ENCODE peak calls at places on chromosomes 12 and 14, in five cellular contexts. One of them, this sample, is unnamed. For H3K4me1, the result is how much of the 10 kb centered on the place peaks cover.

GRCh38 chr12:21065845-21066244 is 65.1 kb upstream of the SLCO1B1 start:
- DNase-seq in CD4-positive, CD25-positive, alpha-beta regulatory T cell: no peak
- DNase-seq in A549: peak
- DNase-seq in left ventricle myocardium inferior: no peak
- DNase-seq in fibroblast of lung: no peak
- DNase-seq in this sample: no peak

GRCh38 chr12:47282206-47282605 is 202.4 kb upstream of the AMIGO2 start:
- DNase-seq in left ventricle myocardium inferior: no peak
- DNase-seq in CD4-positive, CD25-positive, alpha-beta regulatory T cell: no peak
- DNase-seq in A549: no peak
- DNase-seq in fibroblast of lung: no peak
- DNase-seq in this sample: no peak

GRCh38 chr12:65715976-65716375 is 108.3 kb upstream of the HMGA2 start:
- DNase-seq in CD4-positive, CD25-positive, alpha-beta regulatory T cell: no peak
- DNase-seq in fibroblast of lung: no peak
- DNase-seq in left ventricle myocardium inferior: no peak
- DNase-seq in A549: no peak
- DNase-seq in this sample: no peak

GRCh38 chr14:73763396-73763795 is 49.2 kb upstream of the PNMA1 start:
- DNase-seq in CD4-positive, CD25-positive, alpha-beta regulatory T cell: no peak
- DNase-seq in left ventricle myocardium inferior: no peak
- DNase-seq in fibroblast of lung: no peak
- DNase-seq in A549: no peak
- DNase-seq in this sample: no peak

GRCh38 chr12:389138-390096 is at the start of gene KDM5A:
- DNase-seq in A549: peak
- DNase-seq in fibroblast of lung: peak
- DNase-seq in left ventricle myocardium inferior: peak
- DNase-seq in CD4-positive, CD25-positive, alpha-beta regulatory T cell: peak
- DNase-seq in this sample: peak

GRCh38 chr12:27498159-27498558 is 25.8 kb upstream of the PPFIBP1 start:
- DNase-seq in fibroblast of lung: no peak
- DNase-seq in left ventricle myocardium inferior: no peak
- DNase-seq in A549: no peak
- DNase-seq in CD4-positive, CD25-positive, alpha-beta regulatory T cell: no peak
- DNase-seq in this sample: no peak

GRCh38 chr14:99012703-99013102 is 259.3 kb downstream of the BCL11B start:
- DNase-seq in fibroblast of lung: no peak
- DNase-seq in CD4-positive, CD25-positive, alpha-beta regulatory T cell: no peak
- DNase-seq in left ventricle myocardium inferior: no peak
- DNase-seq in A549: no peak
- DNase-seq in this sample: no peak

GRCh38 chr14:64440494-64440893 is 24.8 kb upstream of the AKAP5 start:
- DNase-seq in left ventricle myocardium inferior: no peak
- DNase-seq in fibroblast of lung: peak
- DNase-seq in CD4-positive, CD25-positive, alpha-beta regulatory T cell: no peak
- DNase-seq in A549: no peak
- DNase-seq in this sample: no peak

GRCh38 chr14:71103662-71104484 is 196.6 kb downstream of the PCNX1 start:
- DNase-seq in A549: peak
- DNase-seq in left ventricle myocardium inferior: no peak
- DNase-seq in fibroblast of lung: peak
- DNase-seq in CD4-positive, CD25-positive, alpha-beta regulatory T cell: no peak
- DNase-seq in this sample: peak

GRCh38 chr14:103393687-103394626 is 8.7 kb downstream of the MARK3 start:
- DNase-seq in CD4-positive, CD25-positive, alpha-beta regulatory T cell: no peak
- DNase-seq in A549: peak
- DNase-seq in left ventricle myocardium inferior: no peak
- DNase-seq in fibroblast of lung: peak
- DNase-seq in this sample: no peak

GRCh38 chr12:71652656-71653055 is 11.0 kb downstream of the ZFC3H1 start:
- DNase-seq in CD4-positive, CD25-positive, alpha-beta regulatory T cell: no peak
- DNase-seq in fibroblast of lung: no peak
- DNase-seq in A549: no peak
- DNase-seq in left ventricle myocardium inferior: no peak
- DNase-seq in this sample: no peak

GRCh38 chr14:34629657-34630529 is at the start of gene SNX6:
- DNase-seq in CD4-positive, CD25-positive, alpha-beta regulatory T cell: peak
- DNase-seq in A549: peak
- DNase-seq in fibroblast of lung: peak
- DNase-seq in left ventricle myocardium inferior: peak
- DNase-seq in this sample: peak

GRCh38 chr12:68119724-68120211 is 39.8 kb downstream of the IFNG start:
- DNase-seq in A549: no peak
- DNase-seq in CD4-positive, CD25-positive, alpha-beta regulatory T cell: no peak
- DNase-seq in fibroblast of lung: no peak
- DNase-seq in left ventricle myocardium inferior: no peak
- DNase-seq in this sample: peak

GRCh38 chr12:79933043-79933442 is 1.9 kb downstream of the PPP1R12A start:
- DNase-seq in CD4-positive, CD25-positive, alpha-beta regulatory T cell: no peak
- DNase-seq in fibroblast of lung: no peak
- DNase-seq in A549: no peak
- DNase-seq in left ventricle myocardium inferior: no peak
- DNase-seq in this sample: no peak

GRCh38 chr12:79935624-79936040 is 735 bp upstream of the PPP1R12A start:
- DNase-seq in A549: no peak
- DNase-seq in left ventricle myocardium inferior: no peak
- DNase-seq in fibroblast of lung: peak
- DNase-seq in CD4-positive, CD25-positive, alpha-beta regulatory T cell: no peak
- DNase-seq in this sample: no peak

GRCh38 chr12:79933580-79934264 is 1.2 kb downstream of the PPP1R12A start:
- DNase-seq in fibroblast of lung: peak
- DNase-seq in A549: no peak
- DNase-seq in CD4-positive, CD25-positive, alpha-beta regulatory T cell: no peak
- DNase-seq in left ventricle myocardium inferior: no peak
- DNase-seq in this sample: no peak

GRCh38 chr12:79935021-79935623 is at the start of gene PPP1R12A:
- DNase-seq in A549: peak
- DNase-seq in fibroblast of lung: peak
- DNase-seq in CD4-positive, CD25-positive, alpha-beta regulatory T cell: peak
- DNase-seq in left ventricle myocardium inferior: peak
- DNase-seq in this sample: peak

DNA sequence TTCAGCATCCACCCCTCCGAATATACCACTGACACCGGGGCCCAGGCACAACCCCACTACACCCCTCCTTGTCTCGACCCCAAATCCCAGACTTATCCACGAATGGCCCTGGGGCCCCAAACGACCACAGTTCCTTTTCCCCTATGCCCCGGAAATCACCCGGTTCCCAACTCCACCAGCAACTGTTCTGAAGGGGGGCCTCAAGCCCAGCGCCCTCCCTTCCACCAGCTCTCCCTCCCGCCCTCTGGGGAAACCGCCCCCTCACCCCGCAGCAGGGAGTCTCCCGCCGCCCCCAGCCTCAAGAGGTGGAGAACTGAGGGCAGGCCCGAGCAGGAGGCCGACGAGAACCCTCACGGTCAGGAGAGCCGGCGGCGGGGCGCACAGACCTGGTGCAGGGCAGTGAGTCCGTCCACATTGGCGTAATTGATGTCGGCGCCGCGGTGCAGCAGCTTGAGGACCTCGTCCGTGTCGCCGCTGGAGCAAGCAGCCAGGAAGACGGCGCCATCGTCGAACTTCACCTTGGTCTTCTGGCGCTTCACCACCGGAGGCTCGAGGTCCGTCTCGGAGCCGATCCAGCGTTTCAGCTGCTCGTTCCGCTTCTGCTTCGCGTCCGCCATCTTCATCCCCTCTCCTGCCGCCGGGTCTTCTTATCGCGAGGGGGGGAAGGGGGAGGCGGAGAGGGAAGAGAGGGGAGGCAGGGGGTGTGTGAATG is 432 bp downstream of the PPP1R12A start:
- DNase-seq in fibroblast of lung: peak
- DNase-seq in CD4-positive, CD25-positive, alpha-beta regulatory T cell: peak
- DNase-seq in left ventricle myocardium inferior: no peak
- DNase-seq in A549: no peak
- DNase-seq in this sample: peak
- H3K4me1 ChIP-seq in fibroblast of lung: under half
- H3K4me1 ChIP-seq in CD4-positive, CD25-positive, alpha-beta regulatory T cell: under half
- H3K4me1 ChIP-seq in left ventricle myocardium inferior: half or more
- H3K4me1 ChIP-seq in A549: under half
- H3K4me1 ChIP-seq in this sample: under half

DNA sequence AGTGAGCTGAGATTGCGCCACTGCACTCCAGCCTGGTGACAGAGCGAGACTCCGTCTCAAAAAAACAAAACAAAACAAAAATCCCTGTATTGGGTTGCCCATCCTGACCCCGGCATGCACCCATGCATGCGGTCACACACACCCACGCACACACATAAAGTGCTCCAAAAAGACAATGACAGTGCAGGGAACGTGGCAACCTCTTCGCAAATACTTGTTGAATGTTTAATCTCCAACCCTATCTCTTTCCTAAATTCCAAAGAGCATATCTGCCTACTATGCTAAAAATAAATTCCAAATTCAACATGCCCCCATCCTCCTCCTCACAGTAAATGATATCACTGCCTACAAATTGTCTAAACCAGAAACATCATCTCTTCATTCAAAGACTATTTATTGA is 13.5 kb downstream of the SLC7A7 start:
- DNase-seq in fibroblast of lung: no peak
- DNase-seq in CD4-positive, CD25-positive, alpha-beta regulatory T cell: no peak
- DNase-seq in A549: no peak
- DNase-seq in left ventricle myocardium inferior: no peak
- DNase-seq in this sample: no peak
- H3K4me3 ChIP-seq in fibroblast of lung: no peak
- H3K4me3 ChIP-seq in CD4-positive, CD25-positive, alpha-beta regulatory T cell: no peak
- H3K4me3 ChIP-seq in A549: no peak
- H3K4me3 ChIP-seq in left ventricle myocardium inferior: no peak
- H3K4me3 ChIP-seq in this sample: no peak

DNA sequence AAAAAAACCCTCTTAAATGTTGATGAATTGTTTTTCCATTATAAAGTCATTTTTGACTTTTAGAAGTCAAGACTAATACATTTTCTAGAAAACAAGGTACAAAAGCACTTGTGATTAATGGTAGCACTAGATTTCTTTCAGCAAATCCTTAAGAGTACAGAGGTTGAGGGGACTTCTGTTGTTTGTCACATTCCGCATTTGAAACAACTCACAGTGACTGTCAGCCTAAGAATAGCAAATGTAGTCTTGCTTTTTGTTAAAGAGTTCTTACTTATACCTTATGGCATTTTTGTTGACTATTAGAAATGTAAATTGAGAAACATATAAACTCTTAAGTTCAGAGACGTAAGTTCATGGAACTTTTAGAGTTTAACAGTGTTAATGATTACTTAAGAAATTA is 16.4 kb downstream of the YARS2 start:
- DNase-seq in fibroblast of lung: no peak
- DNase-seq in CD4-positive, CD25-positive, alpha-beta regulatory T cell: no peak
- DNase-seq in left ventricle myocardium inferior: no peak
- DNase-seq in A549: no peak
- DNase-seq in this sample: no peak
- H3K27ac ChIP-seq in fibroblast of lung: no peak
- H3K27ac ChIP-seq in CD4-positive, CD25-positive, alpha-beta regulatory T cell: no peak
- H3K27ac ChIP-seq in left ventricle myocardium inferior: peak
- H3K27ac ChIP-seq in A549: no peak
- H3K27ac ChIP-seq in this sample: no peak

GRCh38 chr14:101074124-101075024 is 170.9 kb upstream of the RTL1 start:
- DNase-seq in left ventricle myocardium inferior: no peak
- DNase-seq in fibroblast of lung: no peak
- DNase-seq in A549: no peak
- DNase-seq in CD4-positive, CD25-positive, alpha-beta regulatory T cell: no peak
- DNase-seq in this sample: no peak

GRCh38 chr14:101076451-101077220 is 173.1 kb upstream of the RTL1 start:
- DNase-seq in left ventricle myocardium inferior: no peak
- DNase-seq in A549: no peak
- DNase-seq in fibroblast of lung: no peak
- DNase-seq in CD4-positive, CD25-positive, alpha-beta regulatory T cell: no peak
- DNase-seq in this sample: no peak

GRCh38 chr14:101073598-101073965 is 170.1 kb upstream of the RTL1 start:
- DNase-seq in fibroblast of lung: no peak
- DNase-seq in A549: no peak
- DNase-seq in CD4-positive, CD25-positive, alpha-beta regulatory T cell: no peak
- DNase-seq in left ventricle myocardium inferior: no peak
- DNase-seq in this sample: no peak

GRCh38 chr14:101075801-101076413 is 172.4 kb upstream of the RTL1 start:
- DNase-seq in CD4-positive, CD25-positive, alpha-beta regulatory T cell: no peak
- DNase-seq in A549: no peak
- DNase-seq in fibroblast of lung: no peak
- DNase-seq in left ventricle myocardium inferior: no peak
- DNase-seq in this sample: no peak

GRCh38 chr14:101075025-101075800 is 171.7 kb upstream of the RTL1 start:
- DNase-seq in left ventricle myocardium inferior: no peak
- DNase-seq in fibroblast of lung: no peak
- DNase-seq in CD4-positive, CD25-positive, alpha-beta regulatory T cell: no peak
- DNase-seq in A549: no peak
- DNase-seq in this sample: no peak
- H3K4me1 ChIP-seq in left ventricle myocardium inferior: under half
- H3K4me1 ChIP-seq in fibroblast of lung: under half
- H3K4me1 ChIP-seq in CD4-positive, CD25-positive, alpha-beta regulatory T cell: under half
- H3K4me1 ChIP-seq in A549: under half
- H3K4me1 ChIP-seq in this sample: under half

DNA sequence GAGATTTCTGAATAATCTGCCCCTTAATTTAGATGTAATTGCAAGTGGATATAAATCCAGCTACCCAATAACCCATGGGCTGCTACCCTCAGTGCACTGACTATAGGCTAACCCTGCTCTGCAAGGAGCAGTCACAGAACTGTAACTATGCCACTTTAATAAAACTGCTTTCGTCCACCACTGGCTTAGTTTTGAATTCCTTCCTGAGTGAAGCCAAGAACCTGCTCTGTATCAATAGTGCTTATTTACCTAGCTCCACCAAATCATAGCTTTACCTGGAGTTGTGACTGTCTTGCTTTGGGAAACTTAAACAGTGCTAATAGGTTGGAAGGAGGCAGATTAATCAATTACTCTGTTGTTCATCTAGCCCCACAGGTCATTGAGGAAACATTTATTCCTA is 1524.4 kb upstream of the SEL1L start:
- DNase-seq in left ventricle myocardium inferior: no peak
- DNase-seq in fibroblast of lung: no peak
- DNase-seq in CD4-positive, CD25-positive, alpha-beta regulatory T cell: no peak
- DNase-seq in A549: no peak
- DNase-seq in this sample: no peak
- H3K4me3 ChIP-seq in left ventricle myocardium inferior: no peak
- H3K4me3 ChIP-seq in fibroblast of lung: no peak
- H3K4me3 ChIP-seq in CD4-positive, CD25-positive, alpha-beta regulatory T cell: no peak
- H3K4me3 ChIP-seq in A549: no peak
- H3K4me3 ChIP-seq in this sample: no peak

DNA sequence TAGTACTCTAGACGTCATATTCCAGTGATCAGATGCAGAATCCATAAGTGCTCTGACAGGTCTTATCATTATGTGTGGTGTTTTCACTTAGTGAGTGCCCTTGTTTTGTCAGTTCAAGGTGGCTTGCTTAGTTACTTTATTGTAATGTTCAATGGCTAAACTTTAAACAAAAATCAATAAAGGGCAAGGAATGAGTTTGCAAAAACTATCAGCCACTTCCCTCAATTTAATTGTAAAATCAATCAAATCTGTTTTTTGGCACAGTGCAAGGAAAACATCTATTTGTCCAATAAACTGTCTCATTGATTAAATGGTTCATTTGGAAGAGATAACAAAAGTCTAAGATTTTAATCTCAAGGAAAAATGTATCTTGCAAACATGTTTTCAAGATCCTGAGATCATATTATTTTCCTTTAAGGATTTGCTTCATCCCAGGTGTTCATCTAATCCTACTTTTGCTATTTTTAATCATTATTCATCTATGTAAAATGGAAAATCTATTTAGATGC is 59.6 kb upstream of the EEA1 start:
- DNase-seq in A549: no peak
- DNase-seq in CD4-positive, CD25-positive, alpha-beta regulatory T cell: no peak
- DNase-seq in left ventricle myocardium inferior: no peak
- DNase-seq in fibroblast of lung: no peak
- DNase-seq in this sample: no peak
- H3K27ac ChIP-seq in A549: no peak
- H3K27ac ChIP-seq in CD4-positive, CD25-positive, alpha-beta regulatory T cell: no peak
- H3K27ac ChIP-seq in left ventricle myocardium inferior: peak
- H3K27ac ChIP-seq in fibroblast of lung: no peak
- H3K27ac ChIP-seq in this sample: no peak

GRCh38 chr14:61476737-61477410 is 155.5 kb downstream of the PRKCH start:
- DNase-seq in fibroblast of lung: peak
- DNase-seq in A549: peak
- DNase-seq in left ventricle myocardium inferior: no peak
- DNase-seq in CD4-positive, CD25-positive, alpha-beta regulatory T cell: peak
- DNase-seq in this sample: peak
- H3K4me1 ChIP-seq in fibroblast of lung: under half
- H3K4me1 ChIP-seq in A549: half or more
- H3K4me1 ChIP-seq in left ventricle myocardium inferior: half or more
- H3K4me1 ChIP-seq in CD4-positive, CD25-positive, alpha-beta regulatory T cell: half or more
- H3K4me1 ChIP-seq in this sample: half or more